ENCODE peak calls at places on chromosomes 7 and 10, in six cellular contexts. One of them, this sample, is unnamed.

GRCh38 chr7:27116521-27116946 is 14.0 kb downstream of the HOXA4 start:
- DNase-seq in fibroblast of pulmonary artery: no peak
- DNase-seq in stromal cell of bone marrow: no peak
- DNase-seq in right lobe of liver: no peak
- DNase-seq in NCI-H2081: no peak
- DNase-seq in activated T-cell treated with anti-CD3 and anti-CD28 coated beads, Interleukin-2, amount 50 U/mL, for 72 hours: no peak
- DNase-seq in this sample: no peak

GRCh38 chr10:71547841-71548493 is 151.2 kb downstream of the CDH23 start:
- DNase-seq in fibroblast of pulmonary artery: peak
- DNase-seq in stromal cell of bone marrow: peak
- DNase-seq in right lobe of liver: no peak
- DNase-seq in NCI-H2081: no peak
- DNase-seq in activated T-cell treated with anti-CD3 and anti-CD28 coated beads, Interleukin-2, amount 50 U/mL, for 72 hours: no peak
- DNase-seq in this sample: no peak

GRCh38 chr10:121577568-121577967 is 20.7 kb downstream of the FGFR2 start:
- DNase-seq in fibroblast of pulmonary artery: no peak
- DNase-seq in stromal cell of bone marrow: no peak
- DNase-seq in right lobe of liver: no peak
- DNase-seq in NCI-H2081: no peak
- DNase-seq in activated T-cell treated with anti-CD3 and anti-CD28 coated beads, Interleukin-2, amount 50 U/mL, for 72 hours: no peak
- DNase-seq in this sample: no peak

GRCh38 chr7:84712326-84712725 is 474.5 kb downstream of the SEMA3D start:
- DNase-seq in fibroblast of pulmonary artery: peak
- DNase-seq in stromal cell of bone marrow: no peak
- DNase-seq in right lobe of liver: no peak
- DNase-seq in NCI-H2081: no peak
- DNase-seq in activated T-cell treated with anti-CD3 and anti-CD28 coated beads, Interleukin-2, amount 50 U/mL, for 72 hours: no peak
- DNase-seq in this sample: no peak

GRCh38 chr7:139407555-139407954 is 47.9 kb downstream of the LUC7L2 start:
- DNase-seq in fibroblast of pulmonary artery: no peak
- DNase-seq in stromal cell of bone marrow: no peak
- DNase-seq in right lobe of liver: no peak
- DNase-seq in NCI-H2081: no peak
- DNase-seq in activated T-cell treated with anti-CD3 and anti-CD28 coated beads, Interleukin-2, amount 50 U/mL, for 72 hours: no peak
- DNase-seq in this sample: no peak

GRCh38 chr7:141974831-141975230 is 1.3 kb upstream of the TAS2R38 start:
- DNase-seq in fibroblast of pulmonary artery: no peak
- DNase-seq in stromal cell of bone marrow: no peak
- DNase-seq in right lobe of liver: no peak
- DNase-seq in NCI-H2081: peak
- DNase-seq in activated T-cell treated with anti-CD3 and anti-CD28 coated beads, Interleukin-2, amount 50 U/mL, for 72 hours: peak
- DNase-seq in this sample: no peak

GRCh38 chr7:44333971-44334733 is 8.8 kb upstream of the CAMK2B start:
- DNase-seq in fibroblast of pulmonary artery: peak
- DNase-seq in stromal cell of bone marrow: no peak
- DNase-seq in right lobe of liver: no peak
- DNase-seq in NCI-H2081: peak
- DNase-seq in activated T-cell treated with anti-CD3 and anti-CD28 coated beads, Interleukin-2, amount 50 U/mL, for 72 hours: no peak
- DNase-seq in this sample: no peak

GRCh38 chr10:18523025-18523424 is 128.4 kb downstream of the NSUN6 start:
- DNase-seq in fibroblast of pulmonary artery: peak
- DNase-seq in stromal cell of bone marrow: peak
- DNase-seq in right lobe of liver: no peak
- DNase-seq in NCI-H2081: no peak
- DNase-seq in activated T-cell treated with anti-CD3 and anti-CD28 coated beads, Interleukin-2, amount 50 U/mL, for 72 hours: no peak
- DNase-seq in this sample: no peak

GRCh38 chr10:127845756-127846155 is 47.0 kb downstream of the CLRN3 start:
- DNase-seq in fibroblast of pulmonary artery: no peak
- DNase-seq in stromal cell of bone marrow: no peak
- DNase-seq in right lobe of liver: no peak
- DNase-seq in NCI-H2081: no peak
- DNase-seq in activated T-cell treated with anti-CD3 and anti-CD28 coated beads, Interleukin-2, amount 50 U/mL, for 72 hours: no peak
- DNase-seq in this sample: no peak

GRCh38 chr10:88756660-88757059 is 3.2 kb upstream of the LIPN start:
- DNase-seq in fibroblast of pulmonary artery: no peak
- DNase-seq in stromal cell of bone marrow: no peak
- DNase-seq in right lobe of liver: no peak
- DNase-seq in NCI-H2081: no peak
- DNase-seq in activated T-cell treated with anti-CD3 and anti-CD28 coated beads, Interleukin-2, amount 50 U/mL, for 72 hours: no peak
- DNase-seq in this sample: no peak

GRCh38 chr10:4082851-4083250 is 297.8 kb upstream of the KLF6 start:
- DNase-seq in fibroblast of pulmonary artery: peak
- DNase-seq in stromal cell of bone marrow: no peak
- DNase-seq in right lobe of liver: no peak
- DNase-seq in NCI-H2081: no peak
- DNase-seq in activated T-cell treated with anti-CD3 and anti-CD28 coated beads, Interleukin-2, amount 50 U/mL, for 72 hours: no peak
- DNase-seq in this sample: no peak

GRCh38 chr7:105496501-105496900 is 25.6 kb downstream of the PUS7 start:
- DNase-seq in fibroblast of pulmonary artery: peak
- DNase-seq in stromal cell of bone marrow: peak
- DNase-seq in right lobe of liver: no peak
- DNase-seq in NCI-H2081: no peak
- DNase-seq in activated T-cell treated with anti-CD3 and anti-CD28 coated beads, Interleukin-2, amount 50 U/mL, for 72 hours: no peak
- DNase-seq in this sample: no peak

GRCh38 chr7:84780158-84781124 is 406.4 kb downstream of the SEMA3D start:
- DNase-seq in fibroblast of pulmonary artery: no peak
- DNase-seq in stromal cell of bone marrow: no peak
- DNase-seq in right lobe of liver: no peak
- DNase-seq in NCI-H2081: no peak
- DNase-seq in activated T-cell treated with anti-CD3 and anti-CD28 coated beads, Interleukin-2, amount 50 U/mL, for 72 hours: no peak
- DNase-seq in this sample: no peak

GRCh38 chr7:74454059-74454947 is 597 bp downstream of the GTF2IRD1 start:
- DNase-seq in fibroblast of pulmonary artery: no peak
- DNase-seq in stromal cell of bone marrow: no peak
- DNase-seq in right lobe of liver: no peak
- DNase-seq in NCI-H2081: peak
- DNase-seq in activated T-cell treated with anti-CD3 and anti-CD28 coated beads, Interleukin-2, amount 50 U/mL, for 72 hours: peak
- DNase-seq in this sample: peak

GRCh38 chr10:16258476-16259040 is 178.3 kb upstream of the PTER start:
- DNase-seq in fibroblast of pulmonary artery: no peak
- DNase-seq in stromal cell of bone marrow: no peak
- DNase-seq in right lobe of liver: no peak
- DNase-seq in NCI-H2081: no peak
- DNase-seq in activated T-cell treated with anti-CD3 and anti-CD28 coated beads, Interleukin-2, amount 50 U/mL, for 72 hours: no peak
- DNase-seq in this sample: no peak

GRCh38 chr10:25048463-25048862 is 32.1 kb downstream of the THNSL1 start:
- DNase-seq in fibroblast of pulmonary artery: no peak
- DNase-seq in stromal cell of bone marrow: no peak
- DNase-seq in right lobe of liver: no peak
- DNase-seq in NCI-H2081: no peak
- DNase-seq in activated T-cell treated with anti-CD3 and anti-CD28 coated beads, Interleukin-2, amount 50 U/mL, for 72 hours: no peak
- DNase-seq in this sample: no peak

GRCh38 chr7:6166443-6166871 is 106.0 kb downstream of the CYTH3 start:
- DNase-seq in fibroblast of pulmonary artery: no peak
- DNase-seq in stromal cell of bone marrow: no peak
- DNase-seq in right lobe of liver: no peak
- DNase-seq in NCI-H2081: no peak
- DNase-seq in activated T-cell treated with anti-CD3 and anti-CD28 coated beads, Interleukin-2, amount 50 U/mL, for 72 hours: no peak
- DNase-seq in this sample: no peak

GRCh38 chr10:84333864-84334451 is 5.6 kb downstream of the CCSER2 start:
- DNase-seq in fibroblast of pulmonary artery: peak
- DNase-seq in stromal cell of bone marrow: no peak
- DNase-seq in right lobe of liver: no peak
- DNase-seq in NCI-H2081: no peak
- DNase-seq in activated T-cell treated with anti-CD3 and anti-CD28 coated beads, Interleukin-2, amount 50 U/mL, for 72 hours: peak
- DNase-seq in this sample: peak

GRCh38 chr7:159125944-159126248 is 18.8 kb downstream of the VIPR2 start:
- DNase-seq in fibroblast of pulmonary artery: no peak
- DNase-seq in stromal cell of bone marrow: no peak
- DNase-seq in right lobe of liver: no peak
- DNase-seq in NCI-H2081: no peak
- DNase-seq in activated T-cell treated with anti-CD3 and anti-CD28 coated beads, Interleukin-2, amount 50 U/mL, for 72 hours: no peak
- DNase-seq in this sample: no peak

GRCh38 chr10:59085641-59086502 is 90.6 kb upstream of the PHYHIPL start:
- DNase-seq in fibroblast of pulmonary artery: no peak
- DNase-seq in stromal cell of bone marrow: no peak
- DNase-seq in right lobe of liver: no peak
- DNase-seq in NCI-H2081: no peak
- DNase-seq in activated T-cell treated with anti-CD3 and anti-CD28 coated beads, Interleukin-2, amount 50 U/mL, for 72 hours: no peak
- DNase-seq in this sample: no peak

GRCh38 chr7:134703781-134704180 is 57.1 kb downstream of the BPGM start:
- DNase-seq in fibroblast of pulmonary artery: peak
- DNase-seq in stromal cell of bone marrow: peak
- DNase-seq in right lobe of liver: peak
- DNase-seq in NCI-H2081: no peak
- DNase-seq in activated T-cell treated with anti-CD3 and anti-CD28 coated beads, Interleukin-2, amount 50 U/mL, for 72 hours: no peak
- DNase-seq in this sample: no peak

GRCh38 chr10:110808619-110809018 is 63.1 kb upstream of the PDCD4 start:
- DNase-seq in fibroblast of pulmonary artery: no peak
- DNase-seq in stromal cell of bone marrow: no peak
- DNase-seq in right lobe of liver: no peak
- DNase-seq in NCI-H2081: no peak
- DNase-seq in activated T-cell treated with anti-CD3 and anti-CD28 coated beads, Interleukin-2, amount 50 U/mL, for 72 hours: no peak
- DNase-seq in this sample: no peak

GRCh38 chr7:66043681-66044497 is 31.7 kb upstream of the ASL start:
- DNase-seq in fibroblast of pulmonary artery: peak
- DNase-seq in stromal cell of bone marrow: no peak
- DNase-seq in right lobe of liver: peak
- DNase-seq in NCI-H2081: no peak
- DNase-seq in activated T-cell treated with anti-CD3 and anti-CD28 coated beads, Interleukin-2, amount 50 U/mL, for 72 hours: peak
- DNase-seq in this sample: no peak

GRCh38 chr10:79939969-79940368 is 8.9 kb downstream of the SFTPD start:
- DNase-seq in fibroblast of pulmonary artery: no peak
- DNase-seq in stromal cell of bone marrow: no peak
- DNase-seq in right lobe of liver: no peak
- DNase-seq in NCI-H2081: no peak
- DNase-seq in activated T-cell treated with anti-CD3 and anti-CD28 coated beads, Interleukin-2, amount 50 U/mL, for 72 hours: no peak
- DNase-seq in this sample: no peak

GRCh38 chr10:58637372-58637771 is 124.7 kb downstream of the BICC1 start:
- DNase-seq in fibroblast of pulmonary artery: peak
- DNase-seq in stromal cell of bone marrow: peak
- DNase-seq in right lobe of liver: no peak
- DNase-seq in NCI-H2081: no peak
- DNase-seq in activated T-cell treated with anti-CD3 and anti-CD28 coated beads, Interleukin-2, amount 50 U/mL, for 72 hours: no peak
- DNase-seq in this sample: no peak

GRCh38 chr10:48506147-48506917 is 98.5 kb downstream of the ARHGAP22 start:
- DNase-seq in fibroblast of pulmonary artery: peak
- DNase-seq in stromal cell of bone marrow: no peak
- DNase-seq in right lobe of liver: no peak
- DNase-seq in NCI-H2081: no peak
- DNase-seq in activated T-cell treated with anti-CD3 and anti-CD28 coated beads, Interleukin-2, amount 50 U/mL, for 72 hours: no peak
- DNase-seq in this sample: no peak

GRCh38 chr7:71612892-71613291 is 480.9 kb downstream of the GALNT17 start:
- DNase-seq in fibroblast of pulmonary artery: no peak
- DNase-seq in stromal cell of bone marrow: no peak
- DNase-seq in right lobe of liver: no peak
- DNase-seq in NCI-H2081: no peak
- DNase-seq in activated T-cell treated with anti-CD3 and anti-CD28 coated beads, Interleukin-2, amount 50 U/mL, for 72 hours: no peak
- DNase-seq in this sample: no peak

GRCh38 chr10:33122014-33122788 is 164.2 kb upstream of the ITGB1 start:
- DNase-seq in fibroblast of pulmonary artery: peak
- DNase-seq in stromal cell of bone marrow: peak
- DNase-seq in right lobe of liver: peak
- DNase-seq in NCI-H2081: no peak
- DNase-seq in activated T-cell treated with anti-CD3 and anti-CD28 coated beads, Interleukin-2, amount 50 U/mL, for 72 hours: no peak
- DNase-seq in this sample: no peak

GRCh38 chr7:64793106-64793755 is 997 bp upstream of the ZNF138 start:
- DNase-seq in fibroblast of pulmonary artery: no peak
- DNase-seq in stromal cell of bone marrow: no peak
- DNase-seq in right lobe of liver: no peak
- DNase-seq in NCI-H2081: no peak
- DNase-seq in activated T-cell treated with anti-CD3 and anti-CD28 coated beads, Interleukin-2, amount 50 U/mL, for 72 hours: no peak
- DNase-seq in this sample: no peak

GRCh38 chr10:23413629-23414089 is 25.2 kb upstream of the OTUD1 start:
- DNase-seq in fibroblast of pulmonary artery: no peak
- DNase-seq in stromal cell of bone marrow: no peak
- DNase-seq in right lobe of liver: no peak
- DNase-seq in NCI-H2081: no peak
- DNase-seq in activated T-cell treated with anti-CD3 and anti-CD28 coated beads, Interleukin-2, amount 50 U/mL, for 72 hours: no peak
- DNase-seq in this sample: no peak

GRCh38 chr7:141695803-141696289 is 6.1 kb downstream of the DENND11 start:
- DNase-seq in fibroblast of pulmonary artery: no peak
- DNase-seq in stromal cell of bone marrow: no peak
- DNase-seq in right lobe of liver: peak
- DNase-seq in NCI-H2081: peak
- DNase-seq in activated T-cell treated with anti-CD3 and anti-CD28 coated beads, Interleukin-2, amount 50 U/mL, for 72 hours: no peak
- DNase-seq in this sample: no peak

GRCh38 chr7:152395115-152395514 is 40.7 kb downstream of the KMT2C start:
- DNase-seq in fibroblast of pulmonary artery: peak
- DNase-seq in stromal cell of bone marrow: no peak
- DNase-seq in right lobe of liver: no peak
- DNase-seq in NCI-H2081: no peak
- DNase-seq in activated T-cell treated with anti-CD3 and anti-CD28 coated beads, Interleukin-2, amount 50 U/mL, for 72 hours: no peak
- DNase-seq in this sample: no peak

GRCh38 chr10:11755512-11756247 is 13.5 kb downstream of the ECHDC3 start:
- DNase-seq in fibroblast of pulmonary artery: no peak
- DNase-seq in stromal cell of bone marrow: no peak
- DNase-seq in right lobe of liver: no peak
- DNase-seq in NCI-H2081: no peak
- DNase-seq in activated T-cell treated with anti-CD3 and anti-CD28 coated beads, Interleukin-2, amount 50 U/mL, for 72 hours: no peak
- DNase-seq in this sample: no peak

This sample was measured in T-helper 2 cell treated with Interferon-gamma antibody and Interleukin-4, amounts not matched to agents 5 μg/mL and 100 μg/mL, for 36 hours.